ENCODE peak calls at places on chromosome 5, in seven cellular contexts. W, Y, A, E, I, D and Z are unnamed samples.

GRCh38 chr5:108557686-108558085 is 175.8 kb upstream of the FBXL17 start:
- DNase-seq in Y (no peak), A (no peak), W (no peak), E (no peak), D (no peak), I (no peak), Z (no peak)

GRCh38 chr5:159515909-159516415 is 185.7 kb upstream of the IL12B start:
- DNase-seq in E (peak; percentile 80), W (peak; percentile 75), D (no peak), Y (no peak), I (peak; percentile 62), A (peak; percentile 59), Z (no peak)

GRCh38 chr5:9468070-9468388 is 77.8 kb downstream of the SEMA5A start:
- DNase-seq in A (no peak), W (no peak), D (no peak), E (peak; percentile 77), I (peak; percentile 78), Y (peak; percentile 89), Z (no peak)

GRCh38 chr5:89421035-89421434 is 538.1 kb upstream of the MEF2C start:
- DNase-seq in E (peak; percentile 23), I (peak; percentile 21), A (no peak), D (no peak), W (peak; percentile 14), Y (no peak), Z (no peak)

GRCh38 chr5:97231025-97231636 is 48.1 kb upstream of the RIOK2 start:
- DNase-seq in E (peak; percentile 77), D (peak; percentile 64), A (no peak), Y (no peak), I (peak; percentile 84), W (peak; percentile 46), Z (no peak)

GRCh38 chr5:129917224-129917623 is 13.0 kb downstream of the CHSY3 start:
- DNase-seq in W (no peak), E (no peak), I (no peak), Y (no peak), D (no peak), A (no peak), Z (no peak)

GRCh38 chr5:20972419-20972925 is 984.5 kb upstream of the CDH18 start:
- DNase-seq in Y (no peak), A (peak; percentile 66), W (no peak), D (peak; percentile 70), I (peak; percentile 44), E (peak; percentile 24), Z (no peak)

GRCh38 chr5:55657443-55657842 is 54.7 kb downstream of the SLC38A9 start:
- DNase-seq in D (no peak), E (no peak), W (no peak), A (no peak), Y (no peak), I (no peak), Z (no peak)

GRCh38 chr5:122921826-122922225 is 76.4 kb downstream of the SNX24 start:
- DNase-seq in I (no peak), E (no peak), Y (no peak), D (no peak), A (no peak), W (no peak), Z (no peak)

GRCh38 chr5:39224196-39224754 is 4.9 kb upstream of the FYB1 start:
- DNase-seq in E (peak; percentile 61), A (peak; percentile 48), Y (peak; percentile 47), W (no peak), I (peak; percentile 32), D (peak; percentile 64), Z (no peak)